ENCODE peak calls at places on chromosome 14, in six cellular contexts. N is COR-L47; E is NCI-H2171 treated with DMSO at 0.1 percent for 48 hours; V is stimulated activated CD4-positive, alpha-beta T cell treated with anti-CD3 and anti-CD28 coated beads, Interleukin-15, amount 100 ng/mL, for 48 hours; C is pancreas; T is kidney tubule cell. O is an unnamed sample.

GRCh38 chr14:103659631-103660030 is 30.6 kb downstream of the KLC1 start:
- DNase-seq in V (no peak), N (no peak), C (no peak), E (no peak), T (no peak), O (no peak)

GRCh38 chr14:68951051-68951797 is 27.9 kb downstream of the ACTN1 start:
- DNase-seq in N (no peak), T (peak), E (no peak), V (no peak), C (no peak), O (no peak)

GRCh38 chr14:99909500-99910064 is 116.4 kb downstream of the EML1 start:
- DNase-seq in T (no peak), V (no peak), C (no peak), N (no peak), E (no peak), O (no peak)

GRCh38 chr14:80269338-80269935 is 58.1 kb upstream of the DIO2 start:
- DNase-seq in N (no peak), C (no peak), T (no peak), E (no peak), V (no peak), O (no peak)

GRCh38 chr14:61530896-61531295 is 164.4 kb upstream of the HIF1A start:
- DNase-seq in V (no peak), T (no peak), E (no peak), N (no peak), C (no peak), O (no peak)

GRCh38 chr14:101082036-101082435 is 178.5 kb upstream of the RTL1 start:
- DNase-seq in E (no peak), C (no peak), N (no peak), T (no peak), V (no peak), O (no peak)

GRCh38 chr14:65000868-65001600 is 14.3 kb downstream of the FNTB start:
- DNase-seq in T (no peak), V (no peak), E (no peak), C (no peak), N (no peak), O (no peak)

GRCh38 chr14:68683326-68683725 is 109.5 kb downstream of the ZFP36L1 start:
- DNase-seq in E (no peak), T (no peak), V (no peak), C (no peak), N (no peak), O (no peak)

GRCh38 chr14:92987713-92988510 is 65.0 kb downstream of the CHGA start:
- DNase-seq in C (no peak), N (no peak), E (no peak), V (no peak), T (no peak), O (no peak)

GRCh38 chr14:99004112-99004511 is 267.9 kb downstream of the BCL11B start:
- DNase-seq in V (no peak), E (no peak), N (no peak), C (no peak), T (no peak), O (no peak)

O was measured in NCI-H748 treated with DMSO at 0.1 percent for 48 hours.